ENCODE peak calls at places on chromosomes 11 and 22, in five cellular contexts. L is CD4-positive, alpha-beta T cell; E is SK-N-SH; N is CD8-positive, alpha-beta memory T cell; O is gastrocnemius medialis. I is an unnamed sample.

GRCh38 chr22:48065852-48066251 is 1303.4 kb downstream of the TBC1D22A start:
- DNase-seq in E (no peak), N (no peak), O (no peak), L (no peak), I (no peak)

GRCh38 chr22:11360632-11361031 is 4167.4 kb upstream of the OR11H1 start:
- DNase-seq in O (no peak), E (no peak), L (no peak), N (no peak), I (no peak)

GRCh38 chr22:45497268-45497667 is 5.4 kb upstream of the FBLN1 start:
- DNase-seq in L (no peak), N (no peak), E (peak; percentile 1), O (no peak), I (no peak)

GRCh38 chr11:88418508-88418907 is 81.0 kb upstream of the CTSC start:
- DNase-seq in E (no peak), L (no peak), O (no peak), N (no peak), I (no peak)

GRCh38 chr11:94513091-94513490 is 830 bp downstream of the C11orf97 start:
- DNase-seq in L (no peak), N (no peak), O (no peak), E (no peak), I (no peak)

GRCh38 chr11:88428959-88429358 is 91.4 kb upstream of the CTSC start:
- DNase-seq in L (no peak), O (no peak), N (no peak), E (no peak), I (no peak)

GRCh38 chr11:34468209-34468841 is 29.6 kb downstream of the CAT start:
- DNase-seq in E (peak; percentile 18), O (no peak), N (no peak), L (peak; percentile 38), I (no peak)

GRCh38 chr11:134478611-134479010 is 66.6 kb upstream of the B3GAT1 start:
- DNase-seq in L (no peak), N (no peak), E (peak; percentile 64), O (no peak), I (no peak)

GRCh38 chr11:84947970-84948600 is 679.1 kb downstream of the DLG2 start:
- DNase-seq in O (no peak), N (no peak), L (no peak), E (no peak), I (no peak)

GRCh38 chr22:44930016-44930710 is 79.6 kb downstream of the PHF21B start:
- DNase-seq in N (no peak), E (peak; percentile 51), L (no peak), O (no peak), I (no peak)

GRCh38 chr22:36773935-36774334 is 2.0 kb downstream of the IFT27 start:
- DNase-seq in L (no peak), E (peak; percentile 43), O (no peak), N (no peak), I (no peak)

GRCh38 chr11:131819845-131820244 is 449.4 kb downstream of the NTM start:
- DNase-seq in E (no peak), N (no peak), O (no peak), L (no peak), I (no peak)

GRCh38 chr11:129374993-129375721 is 491 bp upstream of the BARX2 start:
- DNase-seq in L (no peak), E (peak; percentile 49), O (no peak), N (no peak), I (no peak)

GRCh38 chr22:46687045-46687444 is 51.0 kb downstream of the CERK start:
- DNase-seq in E (no peak), O (no peak), N (no peak), L (no peak), I (no peak)

GRCh38 chr11:27599217-27599616 is 92.6 kb upstream of the LIN7C start:
- DNase-seq in E (no peak), O (no peak), N (no peak), L (no peak), I (no peak)

GRCh38 chr11:71240865-71241691 is 11.3 kb downstream of the SHANK2 start:
- DNase-seq in N (no peak), E (peak; percentile 12), L (peak; percentile 16), O (no peak), I (peak; percentile 70)

GRCh38 chr11:95768521-95768920 is 21.1 kb downstream of the FAM76B start:
- DNase-seq in L (no peak), O (no peak), E (no peak), N (no peak), I (no peak)

GRCh38 chr11:109706940-109707339 is 284.9 kb downstream of the C11orf87 start:
- DNase-seq in O (no peak), E (no peak), L (no peak), N (no peak), I (no peak)

GRCh38 chr11:1925373-1926155 is 6.1 kb downstream of the TNNT3 start:
- DNase-seq in L (no peak), O (no peak), E (peak; percentile 36), N (no peak), I (no peak)

GRCh38 chr11:2788751-2789140 is 89.0 kb upstream of the KCNQ1OT1 start:
- DNase-seq in O (no peak), L (peak; percentile 24), N (no peak), E (no peak), I (no peak)

GRCh38 chr22:46829140-46829891 is 66.9 kb downstream of the TBC1D22A start:
- DNase-seq in L (no peak), E (peak; percentile 18), O (no peak), N (no peak), I (no peak)

GRCh38 chr11:35714882-35715612 is 52.5 kb downstream of the TRIM44 start:
- DNase-seq in N (no peak), E (no peak), L (no peak), O (no peak), I (no peak)

GRCh38 chr22:28958611-28959010 is 75.2 kb downstream of the ZNRF3 start:
- DNase-seq in E (no peak), N (no peak), L (no peak), O (peak; percentile 44), I (no peak)

GRCh38 chr22:39478461-39478860 is 21.6 kb downstream of the MGAT3 start:
- DNase-seq in E (no peak), N (no peak), L (no peak), O (no peak), I (no peak)

GRCh38 chr22:42905702-42906183 is 48.7 kb upstream of the ARFGAP3 start:
- DNase-seq in E (peak; percentile 15), N (no peak), O (peak; percentile 50), L (no peak), I (no peak)

DNA sequence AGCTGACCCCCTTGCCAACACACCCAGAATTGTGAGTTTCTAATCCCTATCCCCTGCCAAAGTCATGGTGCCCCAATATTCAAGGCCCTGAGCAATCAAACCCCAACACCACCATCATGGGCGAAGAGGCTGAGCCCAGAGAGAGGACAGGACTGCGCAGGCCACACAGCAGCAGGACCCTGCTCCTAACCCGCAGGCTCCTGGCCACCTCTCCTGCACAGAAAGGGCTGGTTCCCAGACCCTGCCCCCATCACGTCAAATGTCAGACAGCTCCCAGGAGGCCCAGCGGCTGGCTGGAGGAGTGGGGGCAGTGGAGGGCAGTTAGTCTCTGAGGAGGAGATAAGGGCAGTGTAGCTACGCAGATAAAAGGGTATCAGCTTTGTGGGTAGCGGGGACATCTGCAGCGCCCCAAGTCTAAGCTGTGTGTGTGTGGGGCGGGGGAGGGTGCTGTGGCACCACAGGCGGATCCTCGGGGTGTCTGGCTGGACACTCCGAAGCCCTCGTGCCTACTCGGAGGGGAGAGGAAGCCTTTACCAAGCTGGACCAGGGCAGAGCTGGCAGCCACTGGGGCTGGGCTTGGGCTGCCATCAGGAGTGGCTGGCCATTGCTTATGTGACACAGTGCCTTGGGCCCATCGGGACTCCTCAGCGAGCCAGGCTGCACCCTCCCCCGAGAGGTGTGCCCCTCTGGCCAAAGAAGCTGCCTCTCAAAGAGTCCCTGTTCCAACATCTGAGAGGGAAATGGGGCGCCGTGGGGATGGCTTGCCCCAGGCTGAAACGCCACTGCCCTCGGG is 21.5 kb downstream of the FADS3 start:
- DNase-seq in N (no peak), E (no peak), L (no peak), O (no peak), I (no peak)
- H3K27ac ChIP-seq in N (peak overlapping the region; percentile 64), E (no peak overlapping the region), L (no peak overlapping the region), O (peak overlapping the region; percentile 48), I (peak overlapping the region; percentile 15)

DNA sequence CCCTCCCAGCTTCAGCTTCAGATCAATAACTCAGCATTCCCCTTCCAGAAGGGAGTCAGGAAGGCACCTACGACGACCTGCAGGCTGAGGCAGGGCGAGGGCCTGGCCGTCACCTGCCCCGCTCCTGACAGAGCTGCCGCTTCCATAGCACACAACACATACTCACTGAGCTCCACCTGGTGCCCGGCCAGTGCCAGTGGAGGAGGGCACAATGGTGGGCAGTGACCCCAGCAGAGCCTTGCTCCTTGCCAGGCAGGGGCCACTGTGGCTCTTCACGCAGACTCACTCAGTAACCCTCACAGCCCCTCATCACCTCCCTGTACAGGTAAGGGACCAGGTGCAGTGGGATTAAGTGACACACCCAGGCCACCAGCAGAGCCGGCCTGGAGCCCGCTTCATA is 24.6 kb downstream of the LRFN4 start:
- DNase-seq in L (no peak), E (no peak), O (no peak), N (no peak), I (no peak)
- H3K27ac ChIP-seq in L (no peak overlapping the region), E (no peak overlapping the region), O (no peak overlapping the region), N (no peak overlapping the region), I (peak overlapping the region; percentile 81)

DNA sequence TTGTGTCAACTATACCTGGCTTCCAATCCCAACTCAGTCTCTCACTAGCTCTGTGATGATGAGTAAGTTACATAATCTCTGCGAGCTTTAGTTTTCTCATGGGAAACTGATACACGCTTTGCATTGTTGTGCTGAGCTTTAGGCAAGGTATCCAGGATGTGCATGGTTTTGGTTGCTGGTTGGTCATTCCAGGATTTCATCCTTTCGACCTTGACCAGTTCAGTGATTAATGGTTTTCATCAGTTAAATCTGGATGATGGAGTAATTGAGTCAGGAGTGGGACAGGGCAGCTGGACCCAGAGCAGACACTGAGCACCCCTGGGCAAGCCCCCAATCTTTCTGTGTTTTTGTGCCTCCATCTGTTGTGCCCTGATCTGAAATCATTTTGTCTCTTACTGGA is 417.3 kb upstream of the CADM1 start:
- DNase-seq in N (no peak), E (no peak), L (no peak), O (no peak), I (no peak)
- H3K27ac ChIP-seq in N (no peak overlapping the region), E (no peak overlapping the region), L (no peak overlapping the region), O (no peak overlapping the region), I (no peak overlapping the region)

GRCh38 chr11:60972182-60973030 is 926 bp downstream of the CD6 start:
- DNase-seq in L (no peak), E (no peak), N (peak; percentile 38), O (no peak), I (no peak)
- H3K27ac ChIP-seq in L (peak overlapping the region; percentile 93), E (no peak overlapping the region), N (peak overlapping the region; percentile 90), O (no peak overlapping the region), I (no peak overlapping the region)

GRCh38 chr11:727859-728748 is 19.2 kb upstream of the TALDO1 start:
- DNase-seq in L (peak; percentile 83), O (peak; percentile 48), E (peak; percentile 97), N (peak; percentile 75), I (peak; percentile 82)
- H3K27ac ChIP-seq in L (no peak overlapping the region), O (peak overlapping the region; percentile 14), E (no peak overlapping the region), N (peak overlapping the region; percentile 2), I (peak overlapping the region; percentile 83)

DNA sequence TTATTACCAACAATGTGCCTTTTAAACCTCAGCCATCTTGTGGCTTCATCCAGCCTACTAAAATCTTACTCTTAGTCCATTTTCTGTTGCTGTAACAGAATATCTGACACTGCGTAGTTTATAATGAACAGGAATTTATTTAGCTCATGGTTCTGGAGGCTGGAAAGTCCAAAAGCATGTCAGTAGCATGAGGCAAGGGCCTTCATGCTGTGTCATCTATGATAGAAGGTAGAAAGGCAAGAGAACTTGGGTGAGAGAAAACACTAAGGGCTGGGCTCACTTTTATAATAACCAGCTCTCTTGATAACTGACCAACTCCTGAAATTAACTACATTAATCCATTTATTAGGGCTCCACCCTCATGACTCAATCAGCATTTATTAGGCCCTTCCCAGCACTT is 13.5 kb downstream of the BTBD10 start:
- DNase-seq in E (no peak), N (no peak), L (no peak), O (no peak), I (no peak)
- H3K27ac ChIP-seq in E (no peak overlapping the region), N (no peak overlapping the region), L (no peak overlapping the region), O (no peak overlapping the region), I (no peak overlapping the region)